ENCODE peak calls at places on chromosomes 3 and 15, in six cellular contexts. D is MG63; E is adrenal gland; P is activated CD4-positive, alpha-beta T cell treated with anti-CD3 and anti-CD28 coated beads, Interleukin-2, amount 10 ng/mL, durations not matched to agents 7 days and 5 days; L is neural crest cell; Z is activated CD8-positive, alpha-beta memory T cell treated with anti-CD3 and anti-CD28 coated beads, Interleukin-2, amount 10 ng/mL, durations not matched to agents 7 days and 5 days. F is an unnamed sample.

GRCh38 chr3:11592460-11593298 is 51.0 kb downstream of the VGLL4 start:
- DNase-seq in Z (no peak), E (no peak), L (no peak), D (no peak), P (no peak), F (no peak)

GRCh38 chr3:154893813-154894212 is 186.3 kb upstream of the MME start:
- DNase-seq in E (no peak), D (no peak), L (no peak), P (no peak), Z (no peak), F (no peak)

GRCh38 chr15:70264014-70264492 is 166.3 kb upstream of the TLE3 start:
- DNase-seq in L (peak), E (peak), D (no peak), Z (no peak), P (no peak), F (no peak)

GRCh38 chr15:35842631-35843030 is 296.7 kb upstream of the DPH6 start:
- DNase-seq in P (no peak), D (no peak), Z (no peak), E (no peak), L (no peak), F (no peak)

GRCh38 chr15:65101418-65101890 is 13.5 kb downstream of the UBAP1L start:
- DNase-seq in P (peak), D (peak), L (peak), Z (peak), E (peak), F (peak)

GRCh38 chr3:191136347-191136746 is 62.7 kb upstream of the OSTN start:
- DNase-seq in E (peak), P (no peak), D (no peak), Z (no peak), L (no peak), F (no peak)

GRCh38 chr15:83837946-83838571 is 184.1 kb downstream of the ADAMTSL3 start:
- DNase-seq in P (no peak), L (peak), Z (no peak), D (peak), E (peak), F (peak)

GRCh38 chr3:23800731-23801130 is 5.0 kb upstream of the UBE2E1 start:
- DNase-seq in L (no peak), D (no peak), P (no peak), E (no peak), Z (no peak), F (no peak)

GRCh38 chr3:149581681-149582349 is 76.0 kb downstream of the WWTR1 start:
- DNase-seq in D (peak), P (no peak), E (peak), Z (peak), L (no peak), F (no peak)

GRCh38 chr3:187319699-187320302 is 28.3 kb upstream of the MASP1 start:
- DNase-seq in Z (peak), D (peak), L (peak), E (peak), P (peak), F (peak)

GRCh38 chr3:171458857-171459129 is 1.4 kb downstream of the TNIK start:
- DNase-seq in D (no peak), E (no peak), Z (no peak), L (peak), P (no peak), F (no peak)

GRCh38 chr15:81196576-81197254 is at the start of gene IL16:
- DNase-seq in D (no peak), Z (no peak), P (no peak), L (no peak), E (no peak), F (no peak)

F was measured in HuH-7.